ENCODE peak calls at places on chromosome 3, in four cellular contexts. F is naive B cell, I is esophagus squamous epithelium, U is NCI-H2171. C is an unnamed sample.
A peak's percentile ranks its signal among the peaks of the same experiment; 100 is the strongest.

GRCh38 chr3:68889328-68889727 is 43.0 kb downstream of the TAFA4 start:
- DNase-seq in I (no peak), F (no peak), U (no peak), C (no peak)

GRCh38 chr3:193812078-193812725 is 219.2 kb downstream of the OPA1 start:
- DNase-seq in I (no peak), U (no peak), F (no peak), C (no peak)

GRCh38 chr3:22414239-22414638 is 663.2 kb upstream of the ZNF385D start:
- DNase-seq in F (no peak), I (no peak), U (no peak), C (no peak)

GRCh38 chr3:48222616-48223513 is at the start of gene CAMP:
- DNase-seq in U (no peak), I (no peak), F (peak; percentile 29), C (no peak)

GRCh38 chr3:196639517-196640500 is at the start of gene NRROS:
- DNase-seq in F (peak; percentile 85), U (peak; percentile 30), I (no peak), C (no peak)

GRCh38 chr3:138348107-138348949 is at the start of gene MRAS:
- DNase-seq in F (no peak), U (peak; percentile 72), I (no peak), C (peak; percentile 11)

GRCh38 chr3:116445291-116445841 is at the start of gene LSAMP:
- DNase-seq in U (peak; percentile 58), F (no peak), I (no peak), C (peak; percentile 48)

GRCh38 chr3:37093481-37093880 is 80.9 kb downstream of the LRRFIP2 start:
- DNase-seq in U (no peak), I (no peak), F (no peak), C (no peak)

GRCh38 chr3:197125601-197126000 is 96.0 kb upstream of the MELTF start:
- DNase-seq in I (no peak), F (no peak), U (no peak), C (no peak)

GRCh38 chr3:71955549-71956373 is 170.8 kb upstream of the PROK2 start:
- DNase-seq in F (peak; percentile 14), I (no peak), U (peak; percentile 54), C (peak; percentile 10)

GRCh38 chr3:13480340-13481318 is 523 bp downstream of the HDAC11 start:
- DNase-seq in U (no peak), F (no peak), I (no peak), C (no peak)

GRCh38 chr3:112364291-112364690 is 31.3 kb downstream of the CD200 start:
- DNase-seq in F (no peak), U (no peak), I (no peak), C (no peak)

GRCh38 chr3:181362378-181362777 is 349.3 kb upstream of the SOX2 start:
- DNase-seq in I (no peak), F (no peak), U (no peak), C (no peak)

GRCh38 chr3:4350789-4351163 is 47.6 kb downstream of the SETMAR start:
- DNase-seq in I (peak; percentile 3), F (peak; percentile 51), U (peak; percentile 21), C (peak; percentile 9)

GRCh38 chr3:71450162-71450561 is 133.4 kb downstream of the FOXP1 start:
- DNase-seq in F (no peak), U (no peak), I (no peak), C (no peak)

C was measured in NCI-H1694.